ENCODE peak calls at places on chromosome 19, in seven cellular contexts. A is stimulated activated CD8-positive, alpha-beta memory T cell treated with anti-CD3 and anti-CD28 coated beads, Interleukin-4, amount 100 ng/mL, for 24 hours; K is AG09309; S is fibroblast of pulmonary artery; X is activated CD4-positive, alpha-beta T cell treated with anti-CD3 and anti-CD28 coated beads, Interleukin-2, amount 10 ng/mL, durations not matched to agents 24 days and 14 days; P is Right ventricle myocardium inferior; H is choroid plexus epithelial cell. C is an unnamed sample.

GRCh38 chr19:811511-812048 is 10.2 kb downstream of the PLPPR3 start:
- DNase-seq in A (no peak), K (no peak), S (no peak), X (no peak), P (no peak), H (no peak), C (no peak)

GRCh38 chr19:47006496-47006895 is 13.1 kb upstream of the NPAS1 start:
- DNase-seq in A (no peak), K (no peak), S (no peak), X (no peak), P (no peak), H (no peak), C (no peak)

GRCh38 chr19:12513531-12514061 is 29.0 kb upstream of the ZNF709 start:
- DNase-seq in A (no peak), K (no peak), S (no peak), X (no peak), P (peak), H (no peak), C (no peak)

GRCh38 chr19:41705393-41706174 is 2.8 kb upstream of the CEACAM5 start:
- DNase-seq in A (peak), K (no peak), S (peak), X (peak), P (no peak), H (peak), C (no peak)

GRCh38 chr19:54473983-54474382 is 887 bp upstream of the CDC42EP5 start:
- DNase-seq in A (no peak), K (no peak), S (no peak), X (no peak), P (no peak), H (no peak), C (no peak)

GRCh38 chr19:30682576-30683536 is 310.7 kb downstream of the ZNF536 start:
- DNase-seq in A (peak), K (peak), S (peak), X (peak), P (no peak), H (peak), C (peak)

GRCh38 chr19:5090780-5091575 is 122.1 kb downstream of the KDM4B start:
- DNase-seq in A (no peak), K (peak), S (peak), X (no peak), P (no peak), H (peak), C (peak)

GRCh38 chr19:54928299-54928698 is 19.0 kb downstream of the NLRP7 start:
- DNase-seq in A (no peak), K (no peak), S (no peak), X (no peak), P (no peak), H (peak), C (no peak)

GRCh38 chr19:41821003-41821735 is 23.3 kb downstream of the LYPD4 start:
- DNase-seq in A (no peak), K (no peak), S (peak), X (peak), P (no peak), H (peak), C (no peak)

GRCh38 chr19:3515891-3516422 is 9.8 kb downstream of the FZR1 start:
- DNase-seq in A (no peak), K (no peak), S (peak), X (no peak), P (no peak), H (no peak), C (peak)

GRCh38 chr19:584240-585001 is 5.3 kb upstream of the HCN2 start:
- DNase-seq in A (peak), K (no peak), S (peak), X (peak), P (peak), H (peak), C (no peak)

GRCh38 chr19:42196011-42197001 is 21.2 kb downstream of the DEDD2 start:
- DNase-seq in A (no peak), K (no peak), S (no peak), X (no peak), P (no peak), H (no peak), C (no peak)

GRCh38 chr19:39297931-39298634 is 1.9 kb downstream of the IFNL1 start:
- DNase-seq in A (peak), K (no peak), S (no peak), X (peak), P (no peak), H (no peak), C (no peak)

GRCh38 chr19:6126335-6126974 is 9.0 kb upstream of the ACSBG2 start:
- DNase-seq in A (no peak), K (no peak), S (peak), X (peak), P (no peak), H (peak), C (peak)

GRCh38 chr19:9801976-9802375 is 16.9 kb downstream of the FBXL12 start:
- DNase-seq in A (no peak), K (no peak), S (no peak), X (no peak), P (no peak), H (no peak), C (no peak)

GRCh38 chr19:3375221-3376088 is 9.1 kb downstream of the NFIC start:
- DNase-seq in A (no peak), K (no peak), S (peak), X (no peak), P (peak), H (peak), C (peak)

GRCh38 chr19:49677901-49678674 is 1.0 kb downstream of the PRMT1 start:
- DNase-seq in A (peak), K (no peak), S (peak), X (peak), P (peak), H (peak), C (peak)

GRCh38 chr19:44988896-44989563 is 12.2 kb upstream of the RELB start:
- DNase-seq in A (peak), K (peak), S (peak), X (peak), P (no peak), H (peak), C (peak)

GRCh38 chr19:17605761-17606745 is 50.6 kb downstream of the COLGALT1 start:
- DNase-seq in A (peak), K (no peak), S (peak), X (peak), P (peak), H (peak), C (peak)

GRCh38 chr19:40754611-40755247 is 3.7 kb downstream of the SNRPA start:
- DNase-seq in A (peak), K (no peak), S (no peak), X (peak), P (no peak), H (no peak), C (no peak)

GRCh38 chr19:15321739-15322138 is 10.6 kb downstream of the BRD4 start:
- DNase-seq in A (no peak), K (no peak), S (no peak), X (no peak), P (no peak), H (no peak), C (no peak)

GRCh38 chr19:13010038-13010991 is 15.0 kb downstream of the NFIX start:
- DNase-seq in A (no peak), K (no peak), S (peak), X (no peak), P (no peak), H (no peak), C (peak)

GRCh38 chr19:50912102-50912599 is 956 bp upstream of the KLK4 start:
- DNase-seq in A (no peak), K (no peak), S (no peak), X (no peak), P (no peak), H (no peak), C (no peak)